ENCODE peak calls at places on chromosomes 13 and 19, in ten cellular contexts. S, J, A, E, F, M, P, I, W and U are unnamed samples.

GRCh38 chr13:25709088-25709487 is 337.3 kb downstream of the ATP8A2 start:
- DNase-seq in W (no peak), E (no peak), J (no peak), I (no peak), M (no peak), F (no peak), P (no peak), S (no peak), A (no peak), U (no peak)

GRCh38 chr13:106063591-106064308 is 471.7 kb downstream of the EFNB2 start:
- DNase-seq in I (no peak), P (no peak), W (no peak), J (no peak), F (no peak), A (no peak), S (no peak), E (peak), M (no peak), U (no peak)

GRCh38 chr19:12783226-12783848 is 7.9 kb upstream of the JUNB start:
- DNase-seq in A (no peak), P (no peak), I (no peak), W (no peak), F (no peak), M (no peak), S (no peak), E (no peak), J (no peak), U (no peak)

GRCh38 chr13:28568286-28568685 is 73.4 kb upstream of the FLT1 start:
- DNase-seq in E (peak), I (peak), A (peak), J (no peak), P (peak), W (peak), M (no peak), S (no peak), F (no peak), U (peak)

GRCh38 chr19:29271911-29272310 is 59.0 kb upstream of the UQCRFS1 start:
- DNase-seq in M (no peak), F (no peak), A (no peak), E (no peak), P (no peak), I (no peak), S (no peak), J (no peak), W (no peak), U (no peak)

GRCh38 chr19:18608805-18609716 is 2.5 kb upstream of the CRLF1 start:
- DNase-seq in P (no peak), F (no peak), M (no peak), E (no peak), J (no peak), W (no peak), S (no peak), A (no peak), I (no peak), U (no peak)

GRCh38 chr13:26973281-26973680 is 198.3 kb downstream of the USP12 start:
- DNase-seq in I (no peak), A (no peak), W (no peak), M (no peak), J (no peak), F (no peak), P (no peak), S (no peak), E (no peak), U (no peak)

GRCh38 chr13:48492123-48493075 is 40.5 kb downstream of the RCBTB2 start:
- DNase-seq in J (no peak), A (peak), I (peak), P (peak), S (peak), E (peak), W (peak), F (peak), M (no peak), U (peak)

GRCh38 chr13:113052206-113052605 is 53.4 kb upstream of the F7 start:
- DNase-seq in J (no peak), S (no peak), P (no peak), E (no peak), M (no peak), F (no peak), A (peak), I (no peak), W (peak), U (no peak)

GRCh38 chr13:99926014-99926731 is 45.4 kb downstream of the ZIC5 start:
- DNase-seq in F (no peak), I (no peak), P (no peak), E (no peak), J (no peak), W (no peak), A (no peak), S (no peak), M (peak), U (peak)

GRCh38 chr13:86788624-86789023 is 882.5 kb upstream of the SLITRK5 start:
- DNase-seq in F (no peak), W (no peak), M (no peak), A (no peak), J (no peak), E (no peak), P (no peak), I (no peak), S (no peak), U (no peak)

GRCh38 chr13:46232281-46232680 is 20.6 kb downstream of the LRRC63 start:
- DNase-seq in P (no peak), M (no peak), I (no peak), S (no peak), W (no peak), E (peak), A (no peak), F (no peak), J (no peak), U (no peak)

GRCh38 chr19:43727593-43727853 is 11.6 kb downstream of the IRGC start:
- DNase-seq in E (no peak), P (no peak), S (no peak), W (no peak), A (no peak), F (no peak), I (no peak), M (no peak), J (no peak), U (no peak)

GRCh38 chr13:43537124-43537523 is 249.6 kb downstream of the ENOX1 start:
- DNase-seq in P (peak), J (no peak), F (no peak), E (peak), S (no peak), W (no peak), M (no peak), A (no peak), I (no peak), U (no peak)

GRCh38 chr19:21812448-21812847 is 23.5 kb downstream of the ZNF43 start:
- DNase-seq in P (no peak), M (no peak), A (no peak), S (no peak), I (no peak), F (no peak), J (no peak), E (no peak), W (no peak), U (no peak)

GRCh38 chr13:59303433-59303832 is 860.3 kb downstream of the DIAPH3 start:
- DNase-seq in I (no peak), P (no peak), W (no peak), M (no peak), A (no peak), E (no peak), J (no peak), F (no peak), S (no peak), U (no peak)

GRCh38 chr13:22040810-22041364 is 370.0 kb downstream of the FGF9 start:
- DNase-seq in E (no peak), I (no peak), F (no peak), W (no peak), A (no peak), P (no peak), J (no peak), S (no peak), M (no peak), U (peak)

GRCh38 chr13:48001127-48001881 is at the start of gene SUCLA2:
- DNase-seq in J (peak), M (peak), E (peak), I (peak), W (peak), P (peak), A (peak), F (peak), S (peak), U (peak)

GRCh38 chr13:64158910-64159309 is 2743.3 kb upstream of the PCDH20 start:
- DNase-seq in M (no peak), P (no peak), F (no peak), W (no peak), I (no peak), J (no peak), E (peak), A (no peak), S (no peak), U (no peak)

GRCh38 chr13:44401577-44401976 is 28.0 kb downstream of the SERP2 start:
- DNase-seq in P (no peak), F (no peak), S (no peak), W (no peak), E (no peak), J (no peak), I (no peak), A (no peak), M (no peak), U (no peak)

GRCh38 chr13:82747331-82747730 is 1134.9 kb downstream of the SLITRK1 start:
- DNase-seq in E (no peak), W (no peak), M (no peak), F (no peak), A (no peak), I (no peak), P (no peak), S (no peak), J (peak), U (no peak)

GRCh38 chr19:12792048-12792852 is 964 bp downstream of the JUNB start:
- DNase-seq in A (peak), M (no peak), I (peak), P (peak), W (peak), E (peak), F (no peak), J (no peak), S (peak), U (peak)

GRCh38 chr19:51339687-51340656 is 2.0 kb downstream of the VSIG10L start:
- DNase-seq in M (peak), I (peak), W (peak), S (peak), J (peak), P (peak), F (peak), A (peak), E (peak), U (peak)

GRCh38 chr19:51342631-51343569 is 961 bp upstream of the VSIG10L start:
- DNase-seq in A (peak), S (no peak), M (no peak), W (no peak), J (no peak), I (no peak), F (no peak), E (no peak), P (no peak), U (no peak)

GRCh38 chr19:51339313-51339686 is 2.6 kb downstream of the VSIG10L start:
- DNase-seq in W (no peak), E (no peak), I (no peak), P (no peak), A (no peak), M (no peak), J (no peak), S (no peak), F (no peak), U (no peak)

GRCh38 chr19:51341976-51342580 is at the start of gene VSIG10L:
- DNase-seq in A (peak), E (no peak), M (no peak), I (no peak), J (no peak), W (no peak), P (no peak), S (no peak), F (no peak), U (no peak)

DNA sequence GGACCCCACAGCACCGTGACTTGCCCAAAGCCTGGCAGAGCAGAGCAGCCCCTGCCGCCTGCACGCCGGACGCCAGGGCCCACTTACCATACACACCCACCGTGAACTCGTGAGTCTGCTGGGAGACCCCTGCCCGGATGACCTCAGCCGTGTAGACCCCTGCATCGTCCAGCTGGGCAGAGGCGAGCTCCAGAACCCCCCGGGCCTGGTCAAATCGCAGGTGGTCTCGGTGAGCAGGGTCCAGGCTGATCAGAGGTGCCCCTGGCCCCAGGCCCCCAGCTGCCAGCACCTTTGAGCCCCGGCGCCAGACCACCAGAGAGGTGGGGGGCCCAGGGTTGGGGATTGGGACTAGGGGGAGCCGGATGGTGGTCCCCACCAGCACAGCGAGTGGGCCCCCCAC is 873 bp downstream of the VSIG10L start:
- DNase-seq in J (no peak), F (no peak), A (peak), M (no peak), E (no peak), P (no peak), S (no peak), I (peak), W (no peak), U (no peak)
- H3K4me3 ChIP-seq in J (peak), F (no peak), A (no peak), M (no peak), E (no peak), P (no peak), S (no peak), I (no peak), W (no peak), U (no peak)

GRCh38 chr13:32384702-32385101 is 43.2 kb downstream of the N4BP2L1 start:
- DNase-seq in S (no peak), P (no peak), W (no peak), J (no peak), I (no peak), A (no peak), E (no peak), M (no peak), F (no peak), U (no peak)

GRCh38 chr13:32381539-32381938 is 46.4 kb downstream of the N4BP2L1 start:
- DNase-seq in I (no peak), W (no peak), J (peak), P (peak), F (no peak), M (peak), A (no peak), S (no peak), E (peak), U (peak)

GRCh38 chr13:32390048-32390447 is 37.9 kb downstream of the N4BP2L1 start:
- DNase-seq in W (no peak), A (no peak), E (no peak), M (no peak), F (no peak), J (no peak), S (no peak), P (no peak), I (no peak), U (no peak)

GRCh38 chr13:32383836-32384618 is 43.9 kb downstream of the N4BP2L1 start:
- DNase-seq in F (no peak), S (no peak), A (no peak), E (no peak), J (no peak), M (no peak), P (no peak), W (no peak), I (no peak), U (no peak)

GRCh38 chr13:32385369-32385768 is 42.6 kb downstream of the N4BP2L1 start:
- DNase-seq in J (no peak), W (no peak), F (no peak), E (no peak), I (no peak), S (no peak), P (no peak), A (no peak), M (no peak), U (no peak)
- H3K4me3 ChIP-seq in J (no peak), W (no peak), F (no peak), E (no peak), I (no peak), S (no peak), P (no peak), A (no peak), M (no peak), U (no peak)

GRCh38 chr19:11576186-11576585 is 1.3 kb downstream of the ACP5 start:
- DNase-seq in M (no peak), P (no peak), W (no peak), F (no peak), S (no peak), E (no peak), J (no peak), I (no peak), A (no peak), U (no peak)
- H3K4me3 ChIP-seq in M (no peak), P (no peak), W (no peak), F (no peak), S (no peak), E (no peak), J (no peak), I (no peak), A (no peak), U (no peak)

GRCh38 chr19:4916292-4917082 is 7.2 kb downstream of the UHRF1 start:
- DNase-seq in A (no peak), W (no peak), E (no peak), F (no peak), I (no peak), S (peak), J (no peak), P (no peak), M (no peak), U (no peak)
- H3K4me3 ChIP-seq in A (peak), W (no peak), E (no peak), F (peak), I (no peak), S (peak), J (no peak), P (no peak), M (no peak), U (no peak)